ENCODE peak calls at places on chromosomes 5 and 9, in six cellular contexts. N is ovary; I is stimulated activated CD4-positive, alpha-beta T cell treated with anti-CD3 and anti-CD28 coated beads, Interleukin-12 subunit alpha, Interleukin-12 subunit beta, amount 100 ng/mL, for 48 hours; K is uterus; L is progenitor cell of endocrine pancreas; E is T1000. R is an unnamed sample.

GRCh38 chr5:3862906-3863305 is 267.3 kb downstream of the IRX1 start:
- DNase-seq in N (no peak), I (no peak), K (no peak), L (no peak), E (no peak), R (no peak)

GRCh38 chr5:61280766-61281427 is 51.2 kb upstream of the ZSWIM6 start:
- DNase-seq in N (no peak), I (no peak), K (no peak), L (no peak), E (no peak), R (no peak)

GRCh38 chr5:68898961-68899471 is 194.8 kb upstream of the SLC30A5 start:
- DNase-seq in N (no peak), I (no peak), K (no peak), L (no peak), E (peak; percentile 47), R (no peak)

GRCh38 chr5:6773342-6774035 is 60.3 kb downstream of the TENT4A start:
- DNase-seq in N (no peak), I (no peak), K (no peak), L (no peak), E (no peak), R (peak; percentile 68)

GRCh38 chr5:180387798-180388197 is 34.7 kb upstream of the GFPT2 start:
- DNase-seq in N (no peak), I (no peak), K (no peak), L (no peak), E (no peak), R (no peak)

GRCh38 chr5:173962436-173962835 is 26.5 kb upstream of the C5orf47 start:
- DNase-seq in N (no peak), I (no peak), K (no peak), L (no peak), E (no peak), R (no peak)

GRCh38 chr5:54628049-54628448 is 110.5 kb downstream of the SNX18 start:
- DNase-seq in N (no peak), I (no peak), K (no peak), L (no peak), E (no peak), R (no peak)

GRCh38 chr5:65805082-65805481 is 83.1 kb downstream of the NLN start:
- DNase-seq in N (no peak), I (no peak), K (no peak), L (no peak), E (no peak), R (no peak)

GRCh38 chr5:50657044-50657443 is 9.4 kb upstream of the PARP8 start:
- DNase-seq in N (no peak), I (no peak), K (no peak), L (no peak), E (no peak), R (no peak)

GRCh38 chr9:106051573-106051972 is 357.2 kb downstream of the TMEM38B start:
- DNase-seq in N (no peak), I (no peak), K (no peak), L (no peak), E (no peak), R (no peak)

GRCh38 chr5:13830536-13830935 is 114.0 kb downstream of the DNAH5 start:
- DNase-seq in N (no peak), I (no peak), K (no peak), L (no peak), E (no peak), R (no peak)

GRCh38 chr9:89352874-89353649 is 34.8 kb downstream of the SECISBP2 start:
- DNase-seq in N (no peak), I (no peak), K (no peak), L (no peak), E (no peak), R (no peak)

GRCh38 chr5:131147258-131147657 is 17.8 kb downstream of the HINT1 start:
- DNase-seq in N (no peak), I (no peak), K (no peak), L (no peak), E (no peak), R (no peak)

GRCh38 chr9:106445107-106445506 is 417.9 kb upstream of the ZNF462 start:
- DNase-seq in N (no peak), I (no peak), K (no peak), L (no peak), E (no peak), R (no peak)

GRCh38 chr5:150144211-150144801 is 11.3 kb downstream of the PDGFRB start:
- DNase-seq in N (peak; percentile 79), I (no peak), K (peak; percentile 81), L (no peak), E (no peak), R (no peak)

GRCh38 chr5:138482645-138483044 is 17.4 kb downstream of the EGR1 start:
- DNase-seq in N (no peak), I (no peak), K (no peak), L (no peak), E (no peak), R (no peak)

GRCh38 chr5:149583394-149583793 is 2.1 kb downstream of the ARHGEF37 start:
- DNase-seq in N (no peak), I (no peak), K (peak; percentile 38), L (no peak), E (no peak), R (peak; percentile 51)

GRCh38 chr5:17743580-17744435 is 109.5 kb downstream of the TAF11L14 start:
- DNase-seq in N (no peak), I (no peak), K (no peak), L (no peak), E (no peak), R (no peak)

GRCh38 chr5:137220523-137220927 is 278.6 kb downstream of the SPOCK1 start:
- DNase-seq in N (no peak), I (no peak), K (no peak), L (no peak), E (peak; percentile 35), R (no peak)

GRCh38 chr5:151718168-151718567 is 31.5 kb upstream of the SPARC start:
- DNase-seq in N (no peak), I (no peak), K (no peak), L (no peak), E (no peak), R (no peak)

GRCh38 chr9:135065804-135066203 is 21.7 kb upstream of the OLFM1 start:
- DNase-seq in N (no peak), I (no peak), K (no peak), L (no peak), E (no peak), R (no peak)

GRCh38 chr5:139693676-139694364 is 45.7 kb downstream of the CXXC5 start:
- DNase-seq in N (no peak), I (no peak), K (no peak), L (no peak), E (no peak), R (no peak)

GRCh38 chr9:98964911-98965336 is 21.2 kb downstream of the COL15A1 start:
- DNase-seq in N (no peak), I (no peak), K (no peak), L (no peak), E (no peak), R (no peak)

GRCh38 chr9:88932766-88933165 is 58.5 kb upstream of the S1PR3 start:
- DNase-seq in N (no peak), I (no peak), K (no peak), L (no peak), E (no peak), R (no peak)

GRCh38 chr5:179122411-179123108 is 62.4 kb downstream of the ZNF354C start:
- DNase-seq in N (no peak), I (no peak), K (no peak), L (no peak), E (no peak), R (peak; percentile 71)

GRCh38 chr5:135030691-135031145 is 3.3 kb downstream of the PITX1 start:
- DNase-seq in N (no peak), I (no peak), K (no peak), L (no peak), E (no peak), R (no peak)

GRCh38 chr9:137816531-137817235 is 60.9 kb upstream of the CACNA1B start:
- DNase-seq in N (no peak), I (no peak), K (no peak), L (no peak), E (no peak), R (no peak)

GRCh38 chr9:114889802-114890224 is 40.6 kb downstream of the TNFSF8 start:
- DNase-seq in N (no peak), I (no peak), K (no peak), L (no peak), E (no peak), R (peak; percentile 1)

GRCh38 chr5:156879665-156880285 is 29.7 kb downstream of the PPP1R2B start:
- DNase-seq in N (no peak), I (no peak), K (no peak), L (no peak), E (no peak), R (no peak)

R was measured in upper lobe of left lung.